ENCODE peak calls at places on chromosome 9, in six cellular contexts. R, A, H, E, Y and K are unnamed samples.

GRCh38 chr9:94630281-94630680 is 9.0 kb downstream of the FBP1 start:
- DNase-seq in R (no peak), A (no peak), E (no peak), H (no peak), Y (no peak), K (no peak)

GRCh38 chr9:122036988-122037387 is 56.1 kb downstream of the TTLL11 start:
- DNase-seq in Y (no peak), A (no peak), E (no peak), H (no peak), R (no peak), K (peak; percentile 53)

GRCh38 chr9:35645736-35646582 is 4.8 kb downstream of the SIT1 start:
- DNase-seq in R (peak; percentile 48), H (peak; percentile 73), E (no peak), Y (no peak), A (no peak), K (no peak)

GRCh38 chr9:97632406-97632991 is 669 bp downstream of the TSTD2 start:
- DNase-seq in A (no peak), Y (peak; percentile 56), R (no peak), E (peak; percentile 87), H (no peak), K (no peak)

GRCh38 chr9:118643118-118643517 is 726.1 kb downstream of the BRINP1 start:
- DNase-seq in A (no peak), E (no peak), Y (no peak), R (no peak), H (peak; percentile 87), K (peak; percentile 94)

GRCh38 chr9:137989999-137990715 is 112.6 kb downstream of the CACNA1B start:
- DNase-seq in H (peak; percentile 11), R (no peak), A (no peak), Y (no peak), E (no peak), K (peak; percentile 20)

GRCh38 chr9:132586830-132587483 is 4.6 kb downstream of the BARHL1 start:
- DNase-seq in H (no peak), R (no peak), Y (no peak), E (no peak), A (no peak), K (no peak)

GRCh38 chr9:71721786-71722295 is 46.5 kb downstream of the CEMIP2 start:
- DNase-seq in R (no peak), H (no peak), E (no peak), A (no peak), Y (no peak), K (no peak)

GRCh38 chr9:21779397-21779796 is 23.0 kb upstream of the MTAP start:
- DNase-seq in R (no peak), Y (no peak), H (peak; percentile 39), A (no peak), E (no peak), K (no peak)

GRCh38 chr9:4615251-4615650 is 46.8 kb upstream of the PLPP6 start:
- DNase-seq in R (no peak), H (peak; percentile 45), Y (no peak), E (no peak), A (no peak), K (no peak)

GRCh38 chr9:20319641-20320337 is 302.5 kb downstream of the MLLT3 start:
- DNase-seq in R (no peak), H (peak; percentile 85), E (no peak), A (no peak), Y (peak; percentile 54), K (peak; percentile 60)

GRCh38 chr9:107942870-107943269 is 453.3 kb upstream of the KLF4 start:
- DNase-seq in R (peak; percentile 8), Y (no peak), A (no peak), E (no peak), H (peak; percentile 28), K (peak; percentile 29)

GRCh38 chr9:33082135-33082534 is 5.7 kb upstream of the SMU1 start:
- DNase-seq in H (no peak), A (no peak), Y (peak; percentile 19), R (no peak), E (no peak), K (no peak)

GRCh38 chr9:8338249-8338721 is 538.7 kb upstream of the DMAC1 start:
- DNase-seq in E (no peak), R (no peak), A (no peak), H (no peak), Y (no peak), K (no peak)

GRCh38 chr9:134569626-134570025 is 72.0 kb upstream of the COL5A1 start:
- DNase-seq in A (no peak), R (no peak), E (peak; percentile 29), H (no peak), Y (no peak), K (no peak)

GRCh38 chr9:89878687-89879086 is 273.9 kb downstream of the GADD45G start:
- DNase-seq in A (no peak), H (no peak), E (no peak), R (no peak), Y (no peak), K (no peak)

GRCh38 chr9:14238044-14238443 is 75.9 kb downstream of the NFIB start:
- DNase-seq in H (peak; percentile 76), Y (no peak), R (no peak), A (no peak), E (no peak), K (peak; percentile 75)

GRCh38 chr9:6552033-6552737 is 93.3 kb downstream of the GLDC start:
- DNase-seq in E (no peak), R (no peak), Y (no peak), A (no peak), H (no peak), K (peak; percentile 90)

GRCh38 chr9:6922124-6922676 is 164.4 kb downstream of the KDM4C start:
- DNase-seq in Y (no peak), R (no peak), H (no peak), E (no peak), A (no peak), K (no peak)

GRCh38 chr9:3525088-3525835 is 539 bp downstream of the RFX3 start:
- DNase-seq in A (no peak), Y (peak; percentile 10), R (peak; percentile 28), E (peak; percentile 82), H (peak; percentile 6), K (peak; percentile 4)

GRCh38 chr9:132239999-132240859 is 78.4 kb downstream of the NTNG2 start:
- DNase-seq in H (no peak), R (no peak), E (no peak), Y (peak; percentile 30), A (no peak), K (no peak)

GRCh38 chr9:94802795-94803194 is 76.3 kb downstream of the AOPEP start:
- DNase-seq in H (peak; percentile 81), A (peak; percentile 7), E (no peak), R (no peak), Y (peak; percentile 75), K (peak; percentile 88)

GRCh38 chr9:93678199-93679019 is 102.0 kb downstream of the PHF2 start:
- DNase-seq in A (no peak), E (peak; percentile 76), Y (no peak), H (no peak), R (no peak), K (no peak)

GRCh38 chr9:132094314-132094791 is 14.7 kb upstream of the MED27 start:
- DNase-seq in E (no peak), Y (no peak), H (peak; percentile 77), R (no peak), A (no peak), K (peak; percentile 91)

GRCh38 chr9:101235105-101235866 is 149.5 kb downstream of the BAAT start:
- DNase-seq in H (peak; percentile 19), Y (no peak), R (no peak), E (no peak), A (no peak), K (peak; percentile 13)

GRCh38 chr9:131739988-131740648 is at the start of gene RAPGEF1:
- DNase-seq in R (peak; percentile 83), E (peak; percentile 94), H (no peak), Y (peak; percentile 76), A (peak; percentile 86), K (no peak)

GRCh38 chr9:1726993-1727759 is 288.0 kb upstream of the SMARCA2 start:
- DNase-seq in H (no peak), A (no peak), E (no peak), R (no peak), Y (peak; percentile 4), K (peak; percentile 11)

GRCh38 chr9:69519470-69520240 is 152.5 kb downstream of the APBA1 start:
- DNase-seq in H (no peak), Y (no peak), R (no peak), E (no peak), A (no peak), K (no peak)

GRCh38 chr9:20981486-20981885 is 50.0 kb downstream of the HACD4 start:
- DNase-seq in R (no peak), A (no peak), Y (no peak), H (no peak), E (no peak), K (peak; percentile 10)

GRCh38 chr9:71518045-71518888 is 250.0 kb downstream of the CEMIP2 start:
- DNase-seq in H (no peak), A (no peak), E (no peak), Y (no peak), R (no peak), K (no peak)

GRCh38 chr9:19102181-19102630 is 498 bp downstream of the HAUS6 start:
- DNase-seq in R (peak; percentile 29), H (peak; percentile 34), Y (peak; percentile 57), E (peak; percentile 84), A (peak; percentile 32), K (peak; percentile 38)

GRCh38 chr9:125495137-125496119 is 211.6 kb downstream of the MAPKAP1 start:
- DNase-seq in Y (no peak), E (no peak), A (no peak), R (no peak), H (peak; percentile 76), K (peak; percentile 89)

GRCh38 chr9:133694686-133695085 is 43.5 kb downstream of the SARDH start:
- DNase-seq in Y (no peak), H (no peak), E (no peak), A (no peak), R (no peak), K (no peak)

GRCh38 chr9:23779220-23779619 is 46.8 kb downstream of the ELAVL2 start:
- DNase-seq in R (no peak), Y (no peak), A (no peak), E (no peak), H (no peak), K (peak; percentile 4)

GRCh38 chr9:127221695-127222094 is 42.9 kb upstream of the GARNL3 start:
- DNase-seq in A (no peak), R (peak; percentile 57), H (no peak), Y (no peak), E (peak; percentile 2), K (no peak)

GRCh38 chr9:77731008-77731698 is 83.0 kb upstream of the GNA14 start:
- DNase-seq in H (no peak), R (no peak), A (no peak), Y (no peak), E (no peak), K (no peak)

GRCh38 chr9:20683351-20684034 is 566 bp upstream of the FOCAD start:
- DNase-seq in R (peak; percentile 7), Y (peak; percentile 65), A (no peak), H (peak; percentile 16), E (no peak), K (peak; percentile 42)

GRCh38 chr9:69809304-69809863 is 11.2 kb upstream of the CFAP95 start:
- DNase-seq in A (no peak), Y (peak; percentile 58), R (peak; percentile 20), E (no peak), H (peak; percentile 17), K (peak; percentile 36)

GRCh38 chr9:137049544-137050449 is 3.8 kb upstream of the NPDC1 start:
- DNase-seq in E (no peak), A (no peak), R (no peak), H (no peak), Y (peak; percentile 88), K (no peak)

GRCh38 chr9:115015018-115015635 is 84.7 kb upstream of the TNFSF8 start:
- DNase-seq in H (peak; percentile 40), E (no peak), R (peak; percentile 44), A (no peak), Y (no peak), K (peak; percentile 46)